ENCODE peak calls at places on chromosomes 13 and 19, in five cellular contexts. I, N, Q, X and G are unnamed samples.

GRCh38 chr13:48595330-48596127 is 58.2 kb upstream of the CYSLTR2 start:
- DNase-seq in I (peak; percentile 44), N (peak; percentile 66), Q (peak; percentile 90), X (peak; percentile 79), G (peak; percentile 79)

GRCh38 chr13:38965281-38965680 is 25.4 kb downstream of the STOML3 start:
- DNase-seq in I (no peak), N (no peak), Q (no peak), X (no peak), G (no peak)

GRCh38 chr19:40663712-40664692 is 26.4 kb downstream of the NUMBL start:
- DNase-seq in I (no peak), N (no peak), Q (no peak), X (no peak), G (peak; percentile 21)

GRCh38 chr19:43741075-43741840 is 13.5 kb downstream of the SMG9 start:
- DNase-seq in I (no peak), N (no peak), Q (no peak), X (peak; percentile 19), G (no peak)

GRCh38 chr19:423691-424466 is 14.9 kb upstream of the C2CD4C start:
- DNase-seq in I (no peak), N (no peak), Q (no peak), X (no peak), G (no peak)

GRCh38 chr13:53562419-53562818 is 533.8 kb downstream of the OLFM4 start:
- DNase-seq in I (no peak), N (no peak), Q (no peak), X (no peak), G (no peak)

GRCh38 chr13:53137777-53138176 is 109.2 kb downstream of the OLFM4 start:
- DNase-seq in I (no peak), N (no peak), Q (peak; percentile 94), X (no peak), G (no peak)

GRCh38 chr19:23817519-23817918 is 58.8 kb upstream of the ZNF681 start:
- DNase-seq in I (no peak), N (no peak), Q (peak; percentile 10), X (no peak), G (peak; percentile 19)

GRCh38 chr13:41492432-41493267 is 35.3 kb downstream of the RGCC start:
- DNase-seq in I (no peak), N (no peak), Q (no peak), X (no peak), G (peak; percentile 61)

GRCh38 chr13:109196896-109197295 is 567.5 kb downstream of the MYO16 start:
- DNase-seq in I (no peak), N (no peak), Q (no peak), X (no peak), G (no peak)

GRCh38 chr13:98293570-98294142 is 116.6 kb upstream of the RNF113B start:
- DNase-seq in I (no peak), N (no peak), Q (no peak), X (no peak), G (no peak)

GRCh38 chr13:48531416-48532145 is 1.3 kb downstream of the RCBTB2 start:
- DNase-seq in I (no peak), N (no peak), Q (no peak), X (no peak), G (peak; percentile 27)

GRCh38 chr19:2201473-2202148 is 34.5 kb downstream of the PLEKHJ1 start:
- DNase-seq in I (no peak), N (no peak), Q (no peak), X (no peak), G (no peak)

GRCh38 chr19:50325310-50326100 is 3.7 kb downstream of the KCNC3 start:
- DNase-seq in I (no peak), N (peak; percentile 67), Q (peak; percentile 70), X (peak; percentile 46), G (peak; percentile 85)

GRCh38 chr19:13865578-13866462 is 11.1 kb upstream of the NANOS3 start:
- DNase-seq in I (no peak), N (no peak), Q (peak; percentile 10), X (no peak), G (no peak)

GRCh38 chr19:12985049-12985776 is 10.1 kb upstream of the NFIX start:
- DNase-seq in I (no peak), N (peak; percentile 43), Q (no peak), X (peak; percentile 69), G (peak; percentile 43)

GRCh38 chr19:48617146-48617937 is 1.6 kb downstream of the RPL18 start:
- DNase-seq in I (no peak), N (peak; percentile 35), Q (peak; percentile 61), X (no peak), G (no peak)

GRCh38 chr19:48230555-48231129 is 25.1 kb downstream of the CARD8 start:
- DNase-seq in I (no peak), N (no peak), Q (no peak), X (no peak), G (no peak)

GRCh38 chr13:37956536-37956935 is 87.0 kb upstream of the TRPC4 start:
- DNase-seq in I (no peak), N (no peak), Q (no peak), X (no peak), G (no peak)

GRCh38 chr19:46623915-46624502 is 880 bp downstream of the PTGIR start:
- DNase-seq in I (no peak), N (no peak), Q (no peak), X (no peak), G (no peak)

GRCh38 chr13:24995225-24995804 is 100.6 kb upstream of the PABPC3 start:
- DNase-seq in I (peak; percentile 56), N (peak; percentile 46), Q (peak; percentile 90), X (peak; percentile 57), G (peak; percentile 84)

GRCh38 chr13:23828866-23829265 is 60.3 kb downstream of the MIPEP start:
- DNase-seq in I (no peak), N (no peak), Q (peak; percentile 48), X (no peak), G (no peak)

GRCh38 chr19:15417699-15418098 is 1.1 kb downstream of the AKAP8L start:
- DNase-seq in I (no peak), N (no peak), Q (peak; percentile 22), X (no peak), G (no peak)

GRCh38 chr19:2345794-2346663 is 14.0 kb upstream of the TMPRSS9 start:
- DNase-seq in I (no peak), N (peak; percentile 55), Q (peak; percentile 65), X (no peak), G (no peak)

GRCh38 chr13:95074820-95075219 is 226.4 kb downstream of the ABCC4 start:
- DNase-seq in I (no peak), N (no peak), Q (no peak), X (no peak), G (no peak)

GRCh38 chr19:18418725-18419194 is 438 bp upstream of the SSBP4 start:
- DNase-seq in I (no peak), N (no peak), Q (no peak), X (peak; percentile 47), G (no peak)

GRCh38 chr13:43769552-43769951 is 17.2 kb downstream of the ENOX1 start:
- DNase-seq in I (no peak), N (no peak), Q (no peak), X (no peak), G (no peak)

GRCh38 chr19:48405850-48406249 is 12.4 kb downstream of the GRIN2D start:
- DNase-seq in I (no peak), N (no peak), Q (no peak), X (no peak), G (peak; percentile 63)

GRCh38 chr13:42377640-42378382 is 105.9 kb downstream of the AKAP11 start:
- DNase-seq in I (no peak), N (no peak), Q (peak; percentile 41), X (no peak), G (peak; percentile 98)

GRCh38 chr19:45320997-45321775 is 1.5 kb downstream of the CKM start:
- DNase-seq in I (no peak), N (no peak), Q (no peak), X (no peak), G (no peak)

GRCh38 chr13:51339952-51340732 is 651 bp downstream of the SERPINE3 start:
- DNase-seq in I (no peak), N (no peak), Q (no peak), X (no peak), G (no peak)
- TF ChIP-seq CTCF in I (no peak), N (no peak), Q (no peak), X (no peak), G (no peak)

GRCh38 chr13:100514788-100515409 is 73.7 kb downstream of the GGACT start:
- DNase-seq in I (peak; percentile 71), N (peak; percentile 61), Q (peak; percentile 84), X (peak; percentile 74), G (peak; percentile 75)
- TF ChIP-seq CTCF in I (peak; percentile 94), N (peak; percentile 87), Q (peak; percentile 96), X (peak; percentile 97), G (peak; percentile 93)

GRCh38 chr19:3653865-3654513 is 27.4 kb upstream of the CACTIN start:
- DNase-seq in I (no peak), N (no peak), Q (no peak), X (no peak), G (no peak)
- TF ChIP-seq CTCF in I (peak; percentile 31), N (no peak), Q (peak; percentile 17), X (no peak), G (no peak)

GRCh38 chr19:28359819-28360414 is 853.0 kb downstream of the UQCRFS1 start:
- DNase-seq in I (no peak), N (no peak), Q (no peak), X (no peak), G (no peak)

GRCh38 chr19:28358604-28359003 is 854.3 kb downstream of the UQCRFS1 start:
- DNase-seq in I (no peak), N (no peak), Q (peak; percentile 28), X (no peak), G (no peak)
- TF ChIP-seq CTCF in I (no peak), N (no peak), Q (no peak), X (no peak), G (no peak)

DNA sequence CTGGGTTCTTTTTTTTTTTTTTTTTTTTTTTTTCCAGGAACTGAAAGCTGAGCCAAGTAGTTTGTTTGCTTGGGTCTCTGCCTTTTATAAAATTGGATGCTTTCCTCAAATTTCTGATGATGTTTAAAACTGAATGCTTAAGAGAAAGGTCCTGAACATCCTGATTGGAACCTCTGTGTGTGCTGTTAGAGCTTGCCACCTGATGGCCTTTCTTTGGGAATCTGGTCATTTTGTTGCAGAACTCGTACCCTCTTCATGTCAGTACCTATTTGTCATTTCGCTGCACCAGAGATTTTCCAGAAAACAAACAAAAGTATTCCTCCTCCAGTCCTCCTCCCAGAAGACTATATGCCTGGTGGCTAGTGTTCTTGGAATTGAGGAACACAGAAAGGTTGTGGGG is 81.2 kb upstream of the KLF12 start:
- DNase-seq in I (no peak), N (no peak), Q (no peak), X (no peak), G (no peak)
- TF ChIP-seq CTCF in I (no peak), N (no peak), Q (no peak), X (no peak), G (no peak)